ENCODE peak calls at places on chromosomes 5 and 9, in seven cellular contexts. Z is stimulated activated CD8-positive, alpha-beta memory T cell treated with anti-CD3 and anti-CD28 coated beads, Interleukin-4, amount 100 ng/mL, for 1 hour; W is NCI-H2081; D is stimulated activated CD4-positive, alpha-beta T cell treated with anti-CD3 and anti-CD28 coated beads, TNF-alpha, amount 100 ng/mL, for 4 hours; Y is omental fat pad; G is posterior cingulate gyrus; U is EL. N is an unnamed sample.

GRCh38 chr5:137862251-137862650 is 5.4 kb upstream of the MYOT start:
- DNase-seq in Z (no peak), W (no peak), D (no peak), Y (no peak), G (no peak), U (no peak), N (no peak)

GRCh38 chr5:169350016-169350415 is 49.1 kb upstream of the SLIT3 start:
- DNase-seq in Y (no peak), G (no peak), U (peak; percentile 90), Z (no peak), D (no peak), W (no peak), N (no peak)

GRCh38 chr5:179836225-179837019 is 15.7 kb downstream of the SQSTM1 start:
- DNase-seq in U (peak; percentile 36), D (no peak), W (no peak), Y (peak; percentile 20), Z (peak; percentile 46), G (no peak), N (no peak)

GRCh38 chr9:135641745-135642144 is 2.4 kb upstream of the GLT6D1 start:
- DNase-seq in Z (no peak), G (no peak), W (no peak), D (no peak), Y (no peak), U (peak; percentile 41), N (no peak)

GRCh38 chr9:113185271-113185670 is 34.5 kb downstream of the SLC31A2 start:
- DNase-seq in Z (no peak), U (no peak), Y (no peak), D (no peak), W (no peak), G (no peak), N (no peak)

GRCh38 chr5:116518423-116518822 is 56.2 kb downstream of the SEMA6A start:
- DNase-seq in W (no peak), G (no peak), D (no peak), Z (no peak), U (no peak), Y (no peak), N (no peak)

GRCh38 chr9:132923346-132923902 is 21.0 kb downstream of the TSC1 start:
- DNase-seq in D (no peak), W (no peak), Z (no peak), U (no peak), Y (no peak), G (no peak), N (no peak)

GRCh38 chr5:9835121-9835770 is 205.1 kb upstream of the TAS2R1 start:
- DNase-seq in Y (no peak), G (no peak), U (peak; percentile 11), W (no peak), Z (no peak), D (no peak), N (no peak)

GRCh38 chr5:40682431-40683017 is 2.8 kb downstream of the PTGER4 start:
- DNase-seq in U (no peak), D (no peak), G (no peak), Z (no peak), W (no peak), Y (no peak), N (no peak)

GRCh38 chr9:16832101-16832500 is 38.4 kb downstream of the BNC2 start:
- DNase-seq in D (no peak), Y (no peak), G (no peak), W (no peak), U (no peak), Z (no peak), N (no peak)

N was measured in nucleus accumbens.